ENCODE peak calls at places on chromosome 6, in six cellular contexts. V, U, D, Y, X and N are unnamed samples.

GRCh38 chr6:44742201-44742600 is 354.7 kb downstream of the CDC5L start:
- DNase-seq in V (no peak), U (no peak), D (no peak), Y (no peak), X (no peak), N (no peak)

GRCh38 chr6:56532766-56533551 is 109.7 kb downstream of the DST start:
- DNase-seq in V (no peak), U (no peak), D (no peak), Y (no peak), X (no peak), N (no peak)

GRCh38 chr6:90328004-90328403 is 31.4 kb upstream of the BACH2 start:
- DNase-seq in V (peak; percentile 59), U (no peak), D (no peak), Y (no peak), X (no peak), N (no peak)

GRCh38 chr6:69894578-69895347 is 28.4 kb downstream of the COL19A1 start:
- DNase-seq in V (peak; percentile 50), U (no peak), D (no peak), Y (no peak), X (no peak), N (no peak)

GRCh38 chr6:111683749-111684267 is 78.1 kb upstream of the TRAF3IP2 start:
- DNase-seq in V (peak; percentile 93), U (peak; percentile 91), D (no peak), Y (peak; percentile 55), X (peak; percentile 60), N (no peak)

GRCh38 chr6:10307476-10307875 is 107.4 kb downstream of the TFAP2A start:
- DNase-seq in V (no peak), U (no peak), D (no peak), Y (no peak), X (no peak), N (no peak)

GRCh38 chr6:143333749-143334520 is 116.6 kb downstream of the ADAT2 start:
- DNase-seq in V (no peak), U (no peak), D (no peak), Y (no peak), X (no peak), N (no peak)

GRCh38 chr6:35487653-35488516 is 9.0 kb downstream of the TEAD3 start:
- DNase-seq in V (peak; percentile 75), U (no peak), D (no peak), Y (no peak), X (no peak), N (peak; percentile 75)

GRCh38 chr6:149940673-149940984 is 1.2 kb upstream of the ULBP2 start:
- DNase-seq in V (no peak), U (no peak), D (no peak), Y (no peak), X (no peak), N (no peak)

GRCh38 chr6:129253731-129254130 is 370.8 kb downstream of the LAMA2 start:
- DNase-seq in V (no peak), U (no peak), D (no peak), Y (no peak), X (no peak), N (no peak)
- TF ChIP-seq CTCF in V (no peak), U (no peak), D (no peak), Y (no peak), X (no peak), N (no peak)

GRCh38 chr6:157760589-157761330 is 62.3 kb upstream of the SNX9 start:
- DNase-seq in V (peak; percentile 88), U (peak; percentile 95), D (no peak), Y (no peak), X (no peak), N (no peak)
- H3K27ac ChIP-seq in V (peak overlapping the region; percentile 58), U (peak overlapping the region; percentile 76), D (peak overlapping the region; percentile 36), Y (peak overlapping the region; percentile 27), X (no peak overlapping the region), N (no peak overlapping the region)

DNA sequence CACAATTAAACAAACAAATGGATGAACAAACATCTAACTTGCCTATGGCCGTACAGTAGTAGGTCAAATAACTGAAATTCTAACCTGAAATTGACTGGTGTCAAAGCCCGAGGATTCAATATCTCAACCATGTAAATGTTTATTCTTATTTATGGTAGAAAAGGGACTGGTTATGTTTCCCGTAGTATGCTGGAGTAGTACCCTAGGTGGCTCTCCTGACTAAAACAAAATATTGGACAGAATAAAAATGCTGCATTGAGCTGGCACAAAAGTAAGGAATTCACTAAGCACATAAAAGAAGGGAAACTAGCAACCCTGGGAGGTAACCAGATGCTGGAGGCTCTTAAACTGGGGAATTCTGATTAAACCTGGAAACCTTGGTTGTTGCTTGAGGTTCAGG is 117.1 kb upstream of the PREP start:
- DNase-seq in V (peak; percentile 18), U (no peak), D (no peak), Y (no peak), X (no peak), N (no peak)
- TF ChIP-seq CTCF in V (no peak), U (no peak), D (no peak), Y (no peak), X (no peak), N (no peak)

DNA sequence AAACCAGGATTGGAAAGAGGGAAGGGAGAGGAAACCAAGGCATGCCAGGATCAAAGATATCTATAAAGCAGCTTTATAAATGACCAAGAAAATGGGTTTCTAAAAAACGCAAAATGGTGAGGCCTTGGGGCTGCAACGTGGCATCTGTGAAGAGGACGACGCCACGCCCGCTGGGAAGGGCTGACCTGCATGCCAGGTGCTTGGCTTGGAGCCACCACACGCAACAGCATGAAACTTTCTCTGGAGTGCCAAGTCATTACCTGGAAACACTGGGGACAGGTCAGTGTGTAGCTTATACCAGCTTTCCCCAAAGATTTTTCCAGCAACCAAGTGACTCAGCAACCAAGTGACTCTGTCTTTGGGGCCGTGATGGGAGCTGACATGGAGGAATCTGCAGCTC is 82.5 kb downstream of the POPDC3 start:
- DNase-seq in V (no peak), U (no peak), D (no peak), Y (peak; percentile 72), X (no peak), N (no peak)
- H3K27ac ChIP-seq in V (no peak overlapping the region), U (no peak overlapping the region), D (no peak overlapping the region), Y (no peak overlapping the region), X (no peak overlapping the region), N (no peak overlapping the region)

DNA sequence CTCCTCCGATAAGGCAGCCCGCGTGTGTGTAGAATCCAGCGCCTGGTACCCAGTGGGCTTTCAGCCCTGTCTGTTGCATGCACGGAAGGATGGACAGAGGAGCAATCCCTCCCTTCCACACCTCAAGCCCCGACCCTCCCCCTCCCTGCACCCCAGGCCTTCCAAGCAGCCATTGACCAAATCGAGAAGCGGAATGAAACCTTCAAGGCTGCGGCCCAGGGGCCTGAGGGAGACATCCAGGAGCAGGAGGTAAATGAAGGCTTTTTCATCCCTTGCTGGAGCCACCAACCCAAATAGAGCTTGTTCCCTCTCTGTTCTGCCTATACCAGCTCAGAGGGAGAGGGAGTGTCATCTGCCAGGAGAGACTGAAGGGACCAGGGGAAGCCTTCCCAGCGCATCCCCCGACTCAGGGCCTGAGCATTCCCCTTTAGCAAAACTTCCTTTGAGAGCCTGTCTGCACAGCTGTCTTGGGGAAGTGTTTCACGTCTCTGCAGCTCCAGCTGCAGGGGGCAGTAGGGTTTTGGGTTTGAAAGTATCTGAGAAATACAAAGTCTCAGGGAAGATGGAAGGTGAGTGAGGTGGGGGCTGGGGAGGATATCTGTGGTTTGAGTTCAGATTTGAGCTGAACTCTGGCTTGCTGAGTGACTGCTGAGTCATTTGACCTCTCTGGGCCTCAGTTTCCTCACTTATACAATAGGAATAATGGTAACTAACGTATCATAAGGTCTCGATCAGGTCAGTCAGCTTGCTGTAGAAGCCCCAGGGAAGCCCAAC is 16.1 kb downstream of the FGD2 start:
- DNase-seq in V (peak; percentile 34), U (peak; percentile 51), D (no peak), Y (peak; percentile 65), X (no peak), N (no peak)
- TF ChIP-seq CTCF in V (peak; percentile 63), U (peak; percentile 41), D (peak; percentile 15), Y (no peak), X (no peak), N (no peak)